ENCODE peak calls at places on chromosomes 16 and 17, in four cellular contexts. D is GM10248, W is RWPE1, S is glutamatergic neuron. F is an unnamed sample.

GRCh38 chr16:58409316-58409973 is 17.2 kb downstream of the GINS3 start:
- DNase-seq in D (no peak), W (peak; percentile 19), S (no peak), F (peak; percentile 60)

GRCh38 chr16:85642762-85643281 is 29.7 kb downstream of the GSE1 start:
- DNase-seq in D (no peak), W (no peak), S (no peak), F (no peak)

GRCh38 chr16:66295761-66296546 is 70.5 kb upstream of the CDH5 start:
- DNase-seq in D (no peak), W (no peak), S (no peak), F (no peak)

GRCh38 chr16:86734559-86735480 is 156.5 kb downstream of the FOXL1 start:
- DNase-seq in D (no peak), W (no peak), S (peak; percentile 15), F (no peak)

GRCh38 chr17:73568934-73569333 is 75.3 kb downstream of the SDK2 start:
- DNase-seq in D (no peak), W (no peak), S (no peak), F (no peak)

GRCh38 chr17:57666946-57667345 is 78.2 kb downstream of the CCDC182 start:
- DNase-seq in D (no peak), W (no peak), S (no peak), F (no peak)

GRCh38 chr16:10949424-10949970 is 5.1 kb downstream of the CLEC16A start:
- DNase-seq in D (no peak), W (no peak), S (no peak), F (peak; percentile 65)

GRCh38 chr16:59697236-59697635 is 963.1 kb upstream of the GOT2 start:
- DNase-seq in D (no peak), W (no peak), S (no peak), F (peak; percentile 43)

GRCh38 chr17:74332017-74332650 is 6.1 kb downstream of the KIF19 start:
- DNase-seq in D (no peak), W (no peak), S (no peak), F (no peak)

GRCh38 chr17:73826872-73827228 is 182.6 kb upstream of the SDK2 start:
- DNase-seq in D (no peak), W (no peak), S (no peak), F (no peak)

GRCh38 chr16:79334127-79334526 is 266.4 kb downstream of the MAF start:
- DNase-seq in D (no peak), W (no peak), S (peak; percentile 44), F (peak; percentile 26)
- TF ChIP-seq CTCF in D (peak; percentile 8), W (no peak), S (peak; percentile 61), F (peak; percentile 19)

GRCh38 chr17:37735165-37735564 is 9.7 kb downstream of the HNF1B start:
- DNase-seq in D (no peak), W (no peak), S (no peak), F (no peak)
- TF ChIP-seq CTCF in D (no peak), W (no peak), S (no peak), F (no peak)

GRCh38 chr16:20383106-20384029 is 21.2 kb downstream of the PDILT start:
- DNase-seq in D (peak; percentile 64), W (peak; percentile 63), S (peak; percentile 75), F (peak; percentile 51)
- TF ChIP-seq CTCF in D (peak; percentile 77), W (peak; percentile 82), S (peak; percentile 85), F (peak; percentile 90)

DNA sequence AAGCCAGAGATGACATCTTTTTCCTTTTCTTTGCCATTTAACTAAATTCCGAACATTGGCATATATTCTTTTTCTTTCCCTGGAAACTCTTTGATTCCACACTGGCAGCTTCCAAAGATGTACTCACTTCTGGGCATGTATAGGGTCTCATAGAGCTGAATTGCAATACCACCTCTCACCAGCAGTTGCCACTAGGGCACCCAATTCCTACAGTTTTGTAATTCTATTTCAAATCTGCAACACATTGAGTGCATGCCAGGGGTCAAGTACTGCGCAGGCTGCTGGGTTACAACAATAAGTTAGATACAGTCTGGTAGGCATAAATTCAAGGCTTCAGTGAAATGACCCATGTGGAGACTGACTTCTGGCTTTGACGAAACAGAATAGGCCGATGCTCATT is 208.8 kb upstream of the NLRP1 start:
- DNase-seq in D (no peak), W (no peak), S (no peak), F (no peak)
- TF ChIP-seq CTCF in D (no peak), W (no peak), S (peak; percentile 66), F (peak; percentile 18)

GRCh38 chr17:54626146-54626703 is 274.4 kb upstream of the TOM1L1 start:
- DNase-seq in D (no peak), W (no peak), S (no peak), F (no peak)

GRCh38 chr17:54620380-54620978 is 280.2 kb upstream of the TOM1L1 start:
- DNase-seq in D (no peak), W (no peak), S (no peak), F (no peak)
- TF ChIP-seq CTCF in D (no peak), W (no peak), S (no peak), F (no peak)

DNA sequence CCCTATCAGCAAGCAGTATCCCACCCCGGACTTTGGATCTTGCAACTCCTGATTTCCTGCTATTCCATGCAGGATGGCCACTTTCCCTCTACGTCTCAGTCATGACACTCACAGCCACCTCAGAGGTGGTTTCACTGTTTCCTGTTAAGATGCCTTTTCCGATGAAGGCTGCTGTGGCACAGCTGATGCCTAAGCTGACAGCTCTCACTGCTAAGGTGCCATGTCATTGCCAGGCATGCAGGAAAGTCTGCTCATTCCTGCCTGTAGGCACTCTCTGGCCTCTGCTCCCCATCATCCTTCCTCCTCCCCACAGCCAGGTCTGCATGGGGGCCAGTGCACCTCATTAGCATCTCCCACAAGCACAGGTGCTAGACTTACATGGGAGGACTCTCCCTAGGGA is 173.0 kb downstream of the CBLN1 start:
- DNase-seq in D (no peak), W (no peak), S (no peak), F (no peak)
- TF ChIP-seq CTCF in D (no peak), W (no peak), S (no peak), F (no peak)

DNA sequence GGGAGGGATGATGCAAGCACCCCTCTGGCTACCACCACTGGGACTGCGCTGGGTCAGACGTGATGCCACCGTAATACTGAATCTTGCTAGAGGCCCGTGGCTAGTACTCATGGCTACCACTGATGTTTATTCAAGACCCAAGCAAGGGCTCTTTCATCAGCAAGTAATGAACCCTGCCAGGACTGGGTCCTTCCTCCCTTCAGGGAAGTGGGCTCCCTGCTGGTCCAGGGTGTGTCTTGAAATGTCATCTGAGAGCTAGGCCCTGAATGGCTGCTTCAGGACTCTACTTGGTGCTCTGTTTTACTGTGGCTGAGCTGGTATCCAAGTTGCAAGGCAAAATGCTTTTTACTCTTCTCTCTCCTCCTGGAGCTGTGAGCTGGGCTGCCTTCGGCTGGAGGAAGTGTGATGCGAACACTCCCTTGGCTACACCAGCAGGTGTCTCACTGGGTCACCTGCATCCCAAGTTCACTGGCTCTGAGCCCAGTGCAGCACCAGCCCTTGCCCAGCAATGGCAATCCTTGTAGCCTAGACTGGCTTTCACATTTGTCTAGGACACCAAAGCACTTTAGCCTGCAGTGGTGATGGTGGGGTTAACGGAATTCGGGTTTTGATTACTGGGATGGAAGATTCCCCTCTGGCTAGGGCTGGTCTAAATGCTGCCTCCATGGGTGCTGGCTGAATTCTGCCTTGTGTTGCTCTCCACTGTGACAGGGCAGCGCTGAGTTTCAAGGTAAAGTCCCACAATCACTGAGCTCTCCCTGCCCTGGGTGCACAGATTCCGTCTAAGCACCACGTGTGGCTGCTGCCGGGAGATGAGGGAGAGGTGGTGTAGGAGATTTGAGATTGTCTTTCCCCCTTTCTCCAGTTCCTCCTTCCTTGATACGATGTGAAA is 98.6 kb downstream of the USP22 start:
- DNase-seq in D (peak; percentile 33), W (peak; percentile 38), S (peak; percentile 34), F (peak; percentile 69)
- TF ChIP-seq CTCF in D (peak; percentile 51), W (peak; percentile 49), S (no peak), F (peak; percentile 65)

GRCh38 chr17:71760062-71760720 is 360.6 kb upstream of the SOX9 start:
- DNase-seq in D (no peak), W (peak; percentile 44), S (no peak), F (peak; percentile 42)
- TF ChIP-seq CTCF in D (no peak), W (no peak), S (no peak), F (no peak)

GRCh38 chr17:15213381-15214087 is 51.6 kb downstream of the PMP22 start:
- DNase-seq in D (no peak), W (no peak), S (no peak), F (peak; percentile 62)
- TF ChIP-seq CTCF in D (no peak), W (no peak), S (peak; percentile 74), F (peak; percentile 46)

GRCh38 chr17:51641999-51642398 is 381.7 kb downstream of the UTP18 start:
- DNase-seq in D (no peak), W (no peak), S (no peak), F (no peak)

GRCh38 chr17:51638909-51639308 is 378.6 kb downstream of the UTP18 start:
- DNase-seq in D (no peak), W (no peak), S (no peak), F (no peak)

GRCh38 chr17:51640108-51640622 is 379.8 kb downstream of the UTP18 start:
- DNase-seq in D (peak; percentile 16), W (peak; percentile 59), S (peak; percentile 27), F (peak; percentile 69)

DNA sequence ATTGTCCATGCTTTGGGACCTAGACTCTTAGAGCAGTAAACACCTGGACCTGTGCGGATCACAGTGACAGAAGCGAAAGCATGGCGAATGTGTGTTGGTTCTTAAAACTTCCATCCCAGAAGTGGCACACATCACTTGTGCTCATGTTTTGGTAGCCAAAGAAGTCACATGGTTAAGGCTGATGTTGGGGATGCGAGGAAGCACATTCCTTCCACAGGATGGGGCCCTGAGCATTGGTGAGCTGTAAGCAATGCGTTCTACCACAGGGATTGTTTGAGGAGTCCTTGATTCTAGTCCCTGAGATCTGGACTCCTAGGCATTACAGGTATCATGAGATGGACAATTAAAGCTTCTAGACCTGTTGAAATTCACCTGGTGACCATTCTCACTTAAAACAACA is 375.9 kb downstream of the UTP18 start:
- DNase-seq in D (no peak), W (no peak), S (no peak), F (peak; percentile 14)
- TF ChIP-seq CTCF in D (no peak), W (no peak), S (no peak), F (no peak)